ENCODE peak calls at places on chromosomes 3 and 15, in six cellular contexts. One of them, this sample, is unnamed.

GRCh38 chr3:44476181-44476599 is 1.3 kb downstream of the ZNF445 start:
- DNase-seq in activated T-cell treated with anti-CD3 and anti-CD28 coated beads for 1 hour: no peak
- DNase-seq in nephron progenitor cell: no peak
- DNase-seq in fibroblast of villous mesenchyme: peak; percentile 69
- DNase-seq in NCI-H1694: no peak
- DNase-seq in stimulated activated CD4-positive, alpha-beta T cell treated with anti-CD3 and anti-CD28 coated beads, TNF-alpha, amount 100 ng/mL, for 24 hours: no peak
- DNase-seq in this sample: no peak

GRCh38 chr3:57530071-57530608 is 14.0 kb downstream of the DNAH12 start:
- DNase-seq in activated T-cell treated with anti-CD3 and anti-CD28 coated beads for 1 hour: no peak
- DNase-seq in nephron progenitor cell: no peak
- DNase-seq in fibroblast of villous mesenchyme: peak; percentile 27
- DNase-seq in NCI-H1694: no peak
- DNase-seq in stimulated activated CD4-positive, alpha-beta T cell treated with anti-CD3 and anti-CD28 coated beads, TNF-alpha, amount 100 ng/mL, for 24 hours: no peak
- DNase-seq in this sample: no peak

GRCh38 chr3:128266453-128266852 is 113.2 kb downstream of the EEFSEC start:
- DNase-seq in activated T-cell treated with anti-CD3 and anti-CD28 coated beads for 1 hour: no peak
- DNase-seq in nephron progenitor cell: no peak
- DNase-seq in fibroblast of villous mesenchyme: no peak
- DNase-seq in NCI-H1694: no peak
- DNase-seq in stimulated activated CD4-positive, alpha-beta T cell treated with anti-CD3 and anti-CD28 coated beads, TNF-alpha, amount 100 ng/mL, for 24 hours: no peak
- DNase-seq in this sample: no peak

GRCh38 chr3:56673781-56674457 is 9.1 kb downstream of the TASOR start:
- DNase-seq in activated T-cell treated with anti-CD3 and anti-CD28 coated beads for 1 hour: no peak
- DNase-seq in nephron progenitor cell: no peak
- DNase-seq in fibroblast of villous mesenchyme: peak; percentile 28
- DNase-seq in NCI-H1694: no peak
- DNase-seq in stimulated activated CD4-positive, alpha-beta T cell treated with anti-CD3 and anti-CD28 coated beads, TNF-alpha, amount 100 ng/mL, for 24 hours: no peak
- DNase-seq in this sample: no peak

GRCh38 chr3:30720586-30721313 is 114.3 kb downstream of the TGFBR2 start:
- DNase-seq in activated T-cell treated with anti-CD3 and anti-CD28 coated beads for 1 hour: no peak
- DNase-seq in nephron progenitor cell: no peak
- DNase-seq in fibroblast of villous mesenchyme: peak; percentile 85
- DNase-seq in NCI-H1694: no peak
- DNase-seq in stimulated activated CD4-positive, alpha-beta T cell treated with anti-CD3 and anti-CD28 coated beads, TNF-alpha, amount 100 ng/mL, for 24 hours: no peak
- DNase-seq in this sample: no peak

GRCh38 chr3:112930771-112931170 is 44.1 kb downstream of the CD200R1 start:
- DNase-seq in activated T-cell treated with anti-CD3 and anti-CD28 coated beads for 1 hour: no peak
- DNase-seq in nephron progenitor cell: no peak
- DNase-seq in fibroblast of villous mesenchyme: no peak
- DNase-seq in NCI-H1694: no peak
- DNase-seq in stimulated activated CD4-positive, alpha-beta T cell treated with anti-CD3 and anti-CD28 coated beads, TNF-alpha, amount 100 ng/mL, for 24 hours: no peak
- DNase-seq in this sample: no peak

GRCh38 chr3:89079944-89080343 is 27.5 kb upstream of the EPHA3 start:
- DNase-seq in activated T-cell treated with anti-CD3 and anti-CD28 coated beads for 1 hour: no peak
- DNase-seq in nephron progenitor cell: no peak
- DNase-seq in fibroblast of villous mesenchyme: no peak
- DNase-seq in NCI-H1694: no peak
- DNase-seq in stimulated activated CD4-positive, alpha-beta T cell treated with anti-CD3 and anti-CD28 coated beads, TNF-alpha, amount 100 ng/mL, for 24 hours: no peak
- DNase-seq in this sample: no peak

GRCh38 chr3:104108522-104108921 is 1258.2 kb upstream of the ALCAM start:
- DNase-seq in activated T-cell treated with anti-CD3 and anti-CD28 coated beads for 1 hour: no peak
- DNase-seq in nephron progenitor cell: no peak
- DNase-seq in fibroblast of villous mesenchyme: no peak
- DNase-seq in NCI-H1694: no peak
- DNase-seq in stimulated activated CD4-positive, alpha-beta T cell treated with anti-CD3 and anti-CD28 coated beads, TNF-alpha, amount 100 ng/mL, for 24 hours: no peak
- DNase-seq in this sample: no peak

GRCh38 chr3:125349055-125349454 is 26.1 kb downstream of the ZNF148 start:
- DNase-seq in activated T-cell treated with anti-CD3 and anti-CD28 coated beads for 1 hour: no peak
- DNase-seq in nephron progenitor cell: no peak
- DNase-seq in fibroblast of villous mesenchyme: no peak
- DNase-seq in NCI-H1694: no peak
- DNase-seq in stimulated activated CD4-positive, alpha-beta T cell treated with anti-CD3 and anti-CD28 coated beads, TNF-alpha, amount 100 ng/mL, for 24 hours: no peak
- DNase-seq in this sample: no peak

GRCh38 chr3:25291524-25291923 is 136.5 kb upstream of the RARB start:
- DNase-seq in activated T-cell treated with anti-CD3 and anti-CD28 coated beads for 1 hour: no peak
- DNase-seq in nephron progenitor cell: no peak
- DNase-seq in fibroblast of villous mesenchyme: no peak
- DNase-seq in NCI-H1694: no peak
- DNase-seq in stimulated activated CD4-positive, alpha-beta T cell treated with anti-CD3 and anti-CD28 coated beads, TNF-alpha, amount 100 ng/mL, for 24 hours: no peak
- DNase-seq in this sample: no peak

GRCh38 chr3:153614563-153614962 is 452.5 kb downstream of the RAP2B start:
- DNase-seq in activated T-cell treated with anti-CD3 and anti-CD28 coated beads for 1 hour: no peak
- DNase-seq in nephron progenitor cell: no peak
- DNase-seq in fibroblast of villous mesenchyme: peak; percentile 75
- DNase-seq in NCI-H1694: no peak
- DNase-seq in stimulated activated CD4-positive, alpha-beta T cell treated with anti-CD3 and anti-CD28 coated beads, TNF-alpha, amount 100 ng/mL, for 24 hours: no peak
- DNase-seq in this sample: no peak

GRCh38 chr3:15276028-15276717 is 56.2 kb downstream of the SH3BP5 start:
- DNase-seq in activated T-cell treated with anti-CD3 and anti-CD28 coated beads for 1 hour: no peak
- DNase-seq in nephron progenitor cell: no peak
- DNase-seq in fibroblast of villous mesenchyme: no peak
- DNase-seq in NCI-H1694: no peak
- DNase-seq in stimulated activated CD4-positive, alpha-beta T cell treated with anti-CD3 and anti-CD28 coated beads, TNF-alpha, amount 100 ng/mL, for 24 hours: no peak
- DNase-seq in this sample: no peak

GRCh38 chr3:183490653-183491052 is 62.2 kb upstream of the MCF2L2 start:
- DNase-seq in activated T-cell treated with anti-CD3 and anti-CD28 coated beads for 1 hour: no peak
- DNase-seq in nephron progenitor cell: no peak
- DNase-seq in fibroblast of villous mesenchyme: no peak
- DNase-seq in NCI-H1694: no peak
- DNase-seq in stimulated activated CD4-positive, alpha-beta T cell treated with anti-CD3 and anti-CD28 coated beads, TNF-alpha, amount 100 ng/mL, for 24 hours: no peak
- DNase-seq in this sample: no peak

GRCh38 chr3:143224731-143225130 is 105.2 kb downstream of the CHST2 start:
- DNase-seq in activated T-cell treated with anti-CD3 and anti-CD28 coated beads for 1 hour: no peak
- DNase-seq in nephron progenitor cell: no peak
- DNase-seq in fibroblast of villous mesenchyme: no peak
- DNase-seq in NCI-H1694: no peak
- DNase-seq in stimulated activated CD4-positive, alpha-beta T cell treated with anti-CD3 and anti-CD28 coated beads, TNF-alpha, amount 100 ng/mL, for 24 hours: no peak
- DNase-seq in this sample: no peak

GRCh38 chr3:186815490-186815889 is 9.2 kb upstream of the RFC4 start:
- DNase-seq in activated T-cell treated with anti-CD3 and anti-CD28 coated beads for 1 hour: no peak
- DNase-seq in nephron progenitor cell: no peak
- DNase-seq in fibroblast of villous mesenchyme: peak; percentile 72
- DNase-seq in NCI-H1694: no peak
- DNase-seq in stimulated activated CD4-positive, alpha-beta T cell treated with anti-CD3 and anti-CD28 coated beads, TNF-alpha, amount 100 ng/mL, for 24 hours: no peak
- DNase-seq in this sample: no peak

GRCh38 chr15:85444329-85444605 is 63.9 kb downstream of the AKAP13 start:
- DNase-seq in activated T-cell treated with anti-CD3 and anti-CD28 coated beads for 1 hour: no peak
- DNase-seq in nephron progenitor cell: no peak
- DNase-seq in fibroblast of villous mesenchyme: no peak
- DNase-seq in NCI-H1694: no peak
- DNase-seq in stimulated activated CD4-positive, alpha-beta T cell treated with anti-CD3 and anti-CD28 coated beads, TNF-alpha, amount 100 ng/mL, for 24 hours: no peak
- DNase-seq in this sample: no peak

GRCh38 chr3:186964629-186965028 is 34.3 kb downstream of the ST6GAL1 start:
- DNase-seq in activated T-cell treated with anti-CD3 and anti-CD28 coated beads for 1 hour: no peak
- DNase-seq in nephron progenitor cell: no peak
- DNase-seq in fibroblast of villous mesenchyme: no peak
- DNase-seq in NCI-H1694: no peak
- DNase-seq in stimulated activated CD4-positive, alpha-beta T cell treated with anti-CD3 and anti-CD28 coated beads, TNF-alpha, amount 100 ng/mL, for 24 hours: no peak
- DNase-seq in this sample: no peak

GRCh38 chr3:116037954-116038911 is 407.1 kb downstream of the LSAMP start:
- DNase-seq in activated T-cell treated with anti-CD3 and anti-CD28 coated beads for 1 hour: no peak
- DNase-seq in nephron progenitor cell: no peak
- DNase-seq in fibroblast of villous mesenchyme: no peak
- DNase-seq in NCI-H1694: no peak
- DNase-seq in stimulated activated CD4-positive, alpha-beta T cell treated with anti-CD3 and anti-CD28 coated beads, TNF-alpha, amount 100 ng/mL, for 24 hours: no peak
- DNase-seq in this sample: no peak

GRCh38 chr15:57422113-57422754 is 45.9 kb downstream of the CGNL1 start:
- DNase-seq in activated T-cell treated with anti-CD3 and anti-CD28 coated beads for 1 hour: no peak
- DNase-seq in nephron progenitor cell: no peak
- DNase-seq in fibroblast of villous mesenchyme: no peak
- DNase-seq in NCI-H1694: no peak
- DNase-seq in stimulated activated CD4-positive, alpha-beta T cell treated with anti-CD3 and anti-CD28 coated beads, TNF-alpha, amount 100 ng/mL, for 24 hours: no peak
- DNase-seq in this sample: no peak

GRCh38 chr3:42493126-42493797 is 9.2 kb upstream of the VIPR1 start:
- DNase-seq in activated T-cell treated with anti-CD3 and anti-CD28 coated beads for 1 hour: no peak
- DNase-seq in nephron progenitor cell: no peak
- DNase-seq in fibroblast of villous mesenchyme: no peak
- DNase-seq in NCI-H1694: no peak
- DNase-seq in stimulated activated CD4-positive, alpha-beta T cell treated with anti-CD3 and anti-CD28 coated beads, TNF-alpha, amount 100 ng/mL, for 24 hours: no peak
- DNase-seq in this sample: no peak

GRCh38 chr3:13600950-13601691 is 52.2 kb downstream of the FBLN2 start:
- DNase-seq in activated T-cell treated with anti-CD3 and anti-CD28 coated beads for 1 hour: no peak
- DNase-seq in nephron progenitor cell: no peak
- DNase-seq in fibroblast of villous mesenchyme: peak; percentile 88
- DNase-seq in NCI-H1694: no peak
- DNase-seq in stimulated activated CD4-positive, alpha-beta T cell treated with anti-CD3 and anti-CD28 coated beads, TNF-alpha, amount 100 ng/mL, for 24 hours: no peak
- DNase-seq in this sample: no peak

GRCh38 chr3:194369522-194370279 is at the start of gene LRRC15:
- DNase-seq in activated T-cell treated with anti-CD3 and anti-CD28 coated beads for 1 hour: no peak
- DNase-seq in nephron progenitor cell: peak; percentile 43
- DNase-seq in fibroblast of villous mesenchyme: peak; percentile 46
- DNase-seq in NCI-H1694: no peak
- DNase-seq in stimulated activated CD4-positive, alpha-beta T cell treated with anti-CD3 and anti-CD28 coated beads, TNF-alpha, amount 100 ng/mL, for 24 hours: no peak
- DNase-seq in this sample: no peak

GRCh38 chr3:62167566-62168262 is 205.6 kb downstream of the FEZF2 start:
- DNase-seq in activated T-cell treated with anti-CD3 and anti-CD28 coated beads for 1 hour: no peak
- DNase-seq in nephron progenitor cell: no peak
- DNase-seq in fibroblast of villous mesenchyme: no peak
- DNase-seq in NCI-H1694: peak; percentile 1
- DNase-seq in stimulated activated CD4-positive, alpha-beta T cell treated with anti-CD3 and anti-CD28 coated beads, TNF-alpha, amount 100 ng/mL, for 24 hours: no peak
- DNase-seq in this sample: no peak

GRCh38 chr3:72848703-72849081 is 447 bp upstream of the SHQ1 start:
- DNase-seq in activated T-cell treated with anti-CD3 and anti-CD28 coated beads for 1 hour: no peak
- DNase-seq in nephron progenitor cell: no peak
- DNase-seq in fibroblast of villous mesenchyme: no peak
- DNase-seq in NCI-H1694: no peak
- DNase-seq in stimulated activated CD4-positive, alpha-beta T cell treated with anti-CD3 and anti-CD28 coated beads, TNF-alpha, amount 100 ng/mL, for 24 hours: peak; percentile 24
- DNase-seq in this sample: no peak

GRCh38 chr15:79042213-79042928 is 48.2 kb downstream of the RASGRF1 start:
- DNase-seq in activated T-cell treated with anti-CD3 and anti-CD28 coated beads for 1 hour: no peak
- DNase-seq in nephron progenitor cell: no peak
- DNase-seq in fibroblast of villous mesenchyme: no peak
- DNase-seq in NCI-H1694: no peak
- DNase-seq in stimulated activated CD4-positive, alpha-beta T cell treated with anti-CD3 and anti-CD28 coated beads, TNF-alpha, amount 100 ng/mL, for 24 hours: no peak
- DNase-seq in this sample: no peak

GRCh38 chr15:52154896-52155865 is 36.0 kb downstream of the GNB5 start:
- DNase-seq in activated T-cell treated with anti-CD3 and anti-CD28 coated beads for 1 hour: no peak
- DNase-seq in nephron progenitor cell: no peak
- DNase-seq in fibroblast of villous mesenchyme: no peak
- DNase-seq in NCI-H1694: no peak
- DNase-seq in stimulated activated CD4-positive, alpha-beta T cell treated with anti-CD3 and anti-CD28 coated beads, TNF-alpha, amount 100 ng/mL, for 24 hours: no peak
- DNase-seq in this sample: no peak

GRCh38 chr3:127217594-127218456 is 24.9 kb downstream of the PRR23E start:
- DNase-seq in activated T-cell treated with anti-CD3 and anti-CD28 coated beads for 1 hour: no peak
- DNase-seq in nephron progenitor cell: no peak
- DNase-seq in fibroblast of villous mesenchyme: no peak
- DNase-seq in NCI-H1694: no peak
- DNase-seq in stimulated activated CD4-positive, alpha-beta T cell treated with anti-CD3 and anti-CD28 coated beads, TNF-alpha, amount 100 ng/mL, for 24 hours: no peak
- DNase-seq in this sample: no peak

GRCh38 chr3:187594272-187594671 is 75.9 kb downstream of the SST start:
- DNase-seq in activated T-cell treated with anti-CD3 and anti-CD28 coated beads for 1 hour: no peak
- DNase-seq in nephron progenitor cell: no peak
- DNase-seq in fibroblast of villous mesenchyme: no peak
- DNase-seq in NCI-H1694: no peak
- DNase-seq in stimulated activated CD4-positive, alpha-beta T cell treated with anti-CD3 and anti-CD28 coated beads, TNF-alpha, amount 100 ng/mL, for 24 hours: no peak
- DNase-seq in this sample: peak; percentile 5

GRCh38 chr15:75024102-75024636 is 779 bp downstream of the PPCDC start:
- DNase-seq in activated T-cell treated with anti-CD3 and anti-CD28 coated beads for 1 hour: no peak
- DNase-seq in nephron progenitor cell: no peak
- DNase-seq in fibroblast of villous mesenchyme: peak; percentile 21
- DNase-seq in NCI-H1694: no peak
- DNase-seq in stimulated activated CD4-positive, alpha-beta T cell treated with anti-CD3 and anti-CD28 coated beads, TNF-alpha, amount 100 ng/mL, for 24 hours: no peak
- DNase-seq in this sample: peak; percentile 46

GRCh38 chr3:58612825-58613224 is 35.6 kb upstream of the FAM107A start:
- DNase-seq in activated T-cell treated with anti-CD3 and anti-CD28 coated beads for 1 hour: no peak
- DNase-seq in nephron progenitor cell: no peak
- DNase-seq in fibroblast of villous mesenchyme: no peak
- DNase-seq in NCI-H1694: no peak
- DNase-seq in stimulated activated CD4-positive, alpha-beta T cell treated with anti-CD3 and anti-CD28 coated beads, TNF-alpha, amount 100 ng/mL, for 24 hours: no peak
- DNase-seq in this sample: no peak

GRCh38 chr3:63875510-63875909 is 11.8 kb downstream of the ATXN7 start:
- DNase-seq in activated T-cell treated with anti-CD3 and anti-CD28 coated beads for 1 hour: no peak
- DNase-seq in nephron progenitor cell: no peak
- DNase-seq in fibroblast of villous mesenchyme: no peak
- DNase-seq in NCI-H1694: no peak
- DNase-seq in stimulated activated CD4-positive, alpha-beta T cell treated with anti-CD3 and anti-CD28 coated beads, TNF-alpha, amount 100 ng/mL, for 24 hours: no peak
- DNase-seq in this sample: no peak

GRCh38 chr15:75809986-75810750 is 33.1 kb upstream of the UBE2Q2 start:
- DNase-seq in activated T-cell treated with anti-CD3 and anti-CD28 coated beads for 1 hour: no peak
- DNase-seq in nephron progenitor cell: no peak
- DNase-seq in fibroblast of villous mesenchyme: peak; percentile 31
- DNase-seq in NCI-H1694: no peak
- DNase-seq in stimulated activated CD4-positive, alpha-beta T cell treated with anti-CD3 and anti-CD28 coated beads, TNF-alpha, amount 100 ng/mL, for 24 hours: no peak
- DNase-seq in this sample: peak; percentile 40

GRCh38 chr3:51711352-51712019 is 4.6 kb downstream of the GRM2 start:
- DNase-seq in activated T-cell treated with anti-CD3 and anti-CD28 coated beads for 1 hour: no peak
- DNase-seq in nephron progenitor cell: no peak
- DNase-seq in fibroblast of villous mesenchyme: no peak
- DNase-seq in NCI-H1694: no peak
- DNase-seq in stimulated activated CD4-positive, alpha-beta T cell treated with anti-CD3 and anti-CD28 coated beads, TNF-alpha, amount 100 ng/mL, for 24 hours: no peak
- DNase-seq in this sample: no peak

GRCh38 chr3:111592941-111593340 is 2.2 kb downstream of the ZBED2 start:
- DNase-seq in activated T-cell treated with anti-CD3 and anti-CD28 coated beads for 1 hour: no peak
- DNase-seq in nephron progenitor cell: no peak
- DNase-seq in fibroblast of villous mesenchyme: no peak
- DNase-seq in NCI-H1694: no peak
- DNase-seq in stimulated activated CD4-positive, alpha-beta T cell treated with anti-CD3 and anti-CD28 coated beads, TNF-alpha, amount 100 ng/mL, for 24 hours: no peak
- DNase-seq in this sample: no peak

GRCh38 chr15:36362508-36362907 is 216.9 kb upstream of the CDIN1 start:
- DNase-seq in activated T-cell treated with anti-CD3 and anti-CD28 coated beads for 1 hour: no peak
- DNase-seq in nephron progenitor cell: no peak
- DNase-seq in fibroblast of villous mesenchyme: peak; percentile 51
- DNase-seq in NCI-H1694: no peak
- DNase-seq in stimulated activated CD4-positive, alpha-beta T cell treated with anti-CD3 and anti-CD28 coated beads, TNF-alpha, amount 100 ng/mL, for 24 hours: no peak
- DNase-seq in this sample: no peak

This sample was measured in HEK293T.